ENCODE peak calls at places on chromosomes 3 and 15, in four cellular contexts. W is OCI-M1, S is cerebellum, T is HFFc6. X is an unnamed sample.

GRCh38 chr15:31102374-31103342 is 1.1 kb upstream of the TRPM1 start:
- DNase-seq in T (no peak), W (no peak), S (no peak), X (no peak)

GRCh38 chr15:90016721-90017120 is 15.6 kb downstream of the ZNF710 start:
- DNase-seq in T (no peak), W (no peak), S (no peak), X (no peak)

GRCh38 chr3:185729335-185729715 is 95.5 kb downstream of the IGF2BP2 start:
- DNase-seq in S (no peak), W (no peak), T (peak), X (no peak)

GRCh38 chr3:139642981-139643380 is 34.8 kb downstream of the NMNAT3 start:
- DNase-seq in T (no peak), W (no peak), S (no peak), X (no peak)

GRCh38 chr15:97729270-97729669 is 231.2 kb upstream of the ARRDC4 start:
- DNase-seq in W (peak), T (no peak), S (no peak), X (no peak)

GRCh38 chr3:40763812-40764211 is 239.1 kb downstream of the ZNF621 start:
- DNase-seq in S (no peak), T (no peak), W (no peak), X (no peak)

GRCh38 chr3:67529337-67529736 is 125.1 kb downstream of the SUCLG2 start:
- DNase-seq in W (no peak), T (no peak), S (no peak), X (no peak)

GRCh38 chr3:61730058-61730457 is 168.7 kb downstream of the PTPRG start:
- DNase-seq in T (no peak), W (no peak), S (no peak), X (no peak)

GRCh38 chr15:40233727-40234577 is 4.9 kb upstream of the PAK6 start:
- DNase-seq in S (no peak), T (no peak), W (no peak), X (no peak)

GRCh38 chr3:30073622-30074021 is 532.8 kb upstream of the TGFBR2 start:
- DNase-seq in W (no peak), T (no peak), S (no peak), X (no peak)

GRCh38 chr3:160822931-160823330 is 66.9 kb downstream of the PPM1L start:
- DNase-seq in T (no peak), W (no peak), S (no peak), X (no peak)

GRCh38 chr3:129985113-129985512 is 10.6 kb downstream of the TRH start:
- DNase-seq in W (no peak), S (no peak), T (no peak), X (no peak)

GRCh38 chr3:43388188-43388587 is 101.8 kb downstream of the SNRK start:
- DNase-seq in T (no peak), W (no peak), S (no peak), X (no peak)

GRCh38 chr3:16467368-16467767 is 46.1 kb downstream of the RFTN1 start:
- DNase-seq in T (no peak), S (no peak), W (no peak), X (no peak)

GRCh38 chr3:122926322-122926721 is 101.2 kb downstream of the SEMA5B start:
- DNase-seq in T (no peak), S (no peak), W (no peak), X (no peak)

GRCh38 chr3:48414376-48415250 is 15.3 kb downstream of the PLXNB1 start:
- DNase-seq in T (no peak), S (no peak), W (no peak), X (peak)

GRCh38 chr15:28890711-28891495 is 5.1 kb downstream of the APBA2 start:
- DNase-seq in S (no peak), T (no peak), W (no peak), X (no peak)

GRCh38 chr3:69385723-69386483 is at the start of gene FRMD4B:
- DNase-seq in S (peak), T (no peak), W (peak), X (peak)

GRCh38 chr15:58924326-58924725 is 9.2 kb downstream of the SLTM start:
- DNase-seq in W (peak), S (no peak), T (no peak), X (no peak)

GRCh38 chr3:188954590-188955208 is 217.1 kb upstream of the TPRG1 start:
- DNase-seq in W (peak), S (peak), T (peak), X (peak)

GRCh38 chr3:188832961-188833615 is 338.7 kb upstream of the TPRG1 start:
- DNase-seq in T (peak), W (no peak), S (no peak), X (no peak)

GRCh38 chr3:60120245-60120644 is 1070.4 kb upstream of the CFAP20DC start:
- DNase-seq in T (no peak), W (no peak), S (no peak), X (no peak)

GRCh38 chr3:8278448-8278847 is 223.2 kb upstream of the LMCD1 start:
- DNase-seq in T (no peak), S (no peak), W (peak), X (peak)

GRCh38 chr3:184291044-184291737 is 7.8 kb upstream of the PSMD2 start:
- DNase-seq in T (no peak), S (no peak), W (no peak), X (no peak)

GRCh38 chr15:67922971-67923646 is 83.3 kb upstream of the RNU6-1 start:
- DNase-seq in W (no peak), S (no peak), T (no peak), X (no peak)

GRCh38 chr15:48427960-48428547 is 96.8 kb downstream of the DUT start:
- DNase-seq in T (peak), W (no peak), S (no peak), X (no peak)

GRCh38 chr3:27758083-27758482 is 36.0 kb upstream of the EOMES start:
- DNase-seq in W (no peak), T (peak), S (no peak), X (no peak)

GRCh38 chr3:195356151-195357086 is 85.5 kb upstream of the XXYLT1 start:
- DNase-seq in S (peak), T (no peak), W (no peak), X (peak)

GRCh38 chr3:183161552-183162345 is 785 bp downstream of the LAMP3 start:
- DNase-seq in W (no peak), S (no peak), T (no peak), X (no peak)